ENCODE peak calls at places on chromosomes 16 and 17, in five cellular contexts. One of them, this sample, is unnamed.

GRCh38 chr16:2194166-2194834 is 2.1 kb downstream of the CASKIN1 start:
- DNase-seq in amygdala: no peak
- DNase-seq in activated T-helper 1 cell treated with anti-CD3 and anti-CD28 coated beads, Interleukin-12 subunit alpha, Interleukin-12 subunit beta, Interleukin-2, Interleukin-4 antibody, amounts not matched to agents 30 ng/mL and 10 ng/mL and 1 ng/mL, durations not matched to agents 14 hours and 24 hours and 36 hours: no peak
- DNase-seq in pancreas: no peak
- DNase-seq in retinal pigment epithelial cell: peak
- DNase-seq in this sample: no peak

GRCh38 chr17:68101992-68102758 is 66.6 kb downstream of the KPNA2 start:
- DNase-seq in amygdala: no peak
- DNase-seq in activated T-helper 1 cell treated with anti-CD3 and anti-CD28 coated beads, Interleukin-12 subunit alpha, Interleukin-12 subunit beta, Interleukin-2, Interleukin-4 antibody, amounts not matched to agents 30 ng/mL and 10 ng/mL and 1 ng/mL, durations not matched to agents 14 hours and 24 hours and 36 hours: no peak
- DNase-seq in pancreas: peak
- DNase-seq in retinal pigment epithelial cell: no peak
- DNase-seq in this sample: no peak

GRCh38 chr17:8162232-8162996 is at the start of gene VAMP2:
- DNase-seq in amygdala: peak
- DNase-seq in activated T-helper 1 cell treated with anti-CD3 and anti-CD28 coated beads, Interleukin-12 subunit alpha, Interleukin-12 subunit beta, Interleukin-2, Interleukin-4 antibody, amounts not matched to agents 30 ng/mL and 10 ng/mL and 1 ng/mL, durations not matched to agents 14 hours and 24 hours and 36 hours: peak
- DNase-seq in pancreas: peak
- DNase-seq in retinal pigment epithelial cell: no peak
- DNase-seq in this sample: no peak

GRCh38 chr16:80263848-80264694 is 276.7 kb upstream of the DYNLRB2 start:
- DNase-seq in amygdala: no peak
- DNase-seq in activated T-helper 1 cell treated with anti-CD3 and anti-CD28 coated beads, Interleukin-12 subunit alpha, Interleukin-12 subunit beta, Interleukin-2, Interleukin-4 antibody, amounts not matched to agents 30 ng/mL and 10 ng/mL and 1 ng/mL, durations not matched to agents 14 hours and 24 hours and 36 hours: no peak
- DNase-seq in pancreas: no peak
- DNase-seq in retinal pigment epithelial cell: no peak
- DNase-seq in this sample: no peak

GRCh38 chr16:89442990-89443726 is 47.2 kb downstream of the ANKRD11 start:
- DNase-seq in amygdala: no peak
- DNase-seq in activated T-helper 1 cell treated with anti-CD3 and anti-CD28 coated beads, Interleukin-12 subunit alpha, Interleukin-12 subunit beta, Interleukin-2, Interleukin-4 antibody, amounts not matched to agents 30 ng/mL and 10 ng/mL and 1 ng/mL, durations not matched to agents 14 hours and 24 hours and 36 hours: no peak
- DNase-seq in pancreas: no peak
- DNase-seq in retinal pigment epithelial cell: peak
- DNase-seq in this sample: no peak

GRCh38 chr16:22022151-22022550 is 14.2 kb downstream of the MOSMO start:
- DNase-seq in amygdala: no peak
- DNase-seq in activated T-helper 1 cell treated with anti-CD3 and anti-CD28 coated beads, Interleukin-12 subunit alpha, Interleukin-12 subunit beta, Interleukin-2, Interleukin-4 antibody, amounts not matched to agents 30 ng/mL and 10 ng/mL and 1 ng/mL, durations not matched to agents 14 hours and 24 hours and 36 hours: no peak
- DNase-seq in pancreas: no peak
- DNase-seq in retinal pigment epithelial cell: no peak
- DNase-seq in this sample: no peak

GRCh38 chr16:53378138-53378537 is 56.1 kb upstream of the RBL2 start:
- DNase-seq in amygdala: no peak
- DNase-seq in activated T-helper 1 cell treated with anti-CD3 and anti-CD28 coated beads, Interleukin-12 subunit alpha, Interleukin-12 subunit beta, Interleukin-2, Interleukin-4 antibody, amounts not matched to agents 30 ng/mL and 10 ng/mL and 1 ng/mL, durations not matched to agents 14 hours and 24 hours and 36 hours: no peak
- DNase-seq in pancreas: no peak
- DNase-seq in retinal pigment epithelial cell: no peak
- DNase-seq in this sample: no peak

GRCh38 chr17:32546031-32546444 is 59.2 kb downstream of the CDK5R1 start:
- DNase-seq in amygdala: peak
- DNase-seq in activated T-helper 1 cell treated with anti-CD3 and anti-CD28 coated beads, Interleukin-12 subunit alpha, Interleukin-12 subunit beta, Interleukin-2, Interleukin-4 antibody, amounts not matched to agents 30 ng/mL and 10 ng/mL and 1 ng/mL, durations not matched to agents 14 hours and 24 hours and 36 hours: no peak
- DNase-seq in pancreas: no peak
- DNase-seq in retinal pigment epithelial cell: no peak
- DNase-seq in this sample: no peak

GRCh38 chr16:75908718-75909117 is 182.4 kb upstream of the CPHXL start:
- DNase-seq in amygdala: no peak
- DNase-seq in activated T-helper 1 cell treated with anti-CD3 and anti-CD28 coated beads, Interleukin-12 subunit alpha, Interleukin-12 subunit beta, Interleukin-2, Interleukin-4 antibody, amounts not matched to agents 30 ng/mL and 10 ng/mL and 1 ng/mL, durations not matched to agents 14 hours and 24 hours and 36 hours: no peak
- DNase-seq in pancreas: no peak
- DNase-seq in retinal pigment epithelial cell: no peak
- DNase-seq in this sample: no peak

GRCh38 chr17:60155815-60156214 is 6.0 kb downstream of the CA4 start:
- DNase-seq in amygdala: no peak
- DNase-seq in activated T-helper 1 cell treated with anti-CD3 and anti-CD28 coated beads, Interleukin-12 subunit alpha, Interleukin-12 subunit beta, Interleukin-2, Interleukin-4 antibody, amounts not matched to agents 30 ng/mL and 10 ng/mL and 1 ng/mL, durations not matched to agents 14 hours and 24 hours and 36 hours: no peak
- DNase-seq in pancreas: no peak
- DNase-seq in retinal pigment epithelial cell: no peak
- DNase-seq in this sample: no peak

GRCh38 chr17:28622186-28622585 is 8.2 kb upstream of the RSKR start:
- DNase-seq in amygdala: no peak
- DNase-seq in activated T-helper 1 cell treated with anti-CD3 and anti-CD28 coated beads, Interleukin-12 subunit alpha, Interleukin-12 subunit beta, Interleukin-2, Interleukin-4 antibody, amounts not matched to agents 30 ng/mL and 10 ng/mL and 1 ng/mL, durations not matched to agents 14 hours and 24 hours and 36 hours: no peak
- DNase-seq in pancreas: no peak
- DNase-seq in retinal pigment epithelial cell: no peak
- DNase-seq in this sample: no peak

GRCh38 chr16:75497558-75497957 is 2.3 kb upstream of the CHST6 start:
- DNase-seq in amygdala: no peak
- DNase-seq in activated T-helper 1 cell treated with anti-CD3 and anti-CD28 coated beads, Interleukin-12 subunit alpha, Interleukin-12 subunit beta, Interleukin-2, Interleukin-4 antibody, amounts not matched to agents 30 ng/mL and 10 ng/mL and 1 ng/mL, durations not matched to agents 14 hours and 24 hours and 36 hours: no peak
- DNase-seq in pancreas: no peak
- DNase-seq in retinal pigment epithelial cell: no peak
- DNase-seq in this sample: no peak

GRCh38 chr16:84780063-84780462 is 39.7 kb upstream of the CRISPLD2 start:
- DNase-seq in amygdala: no peak
- DNase-seq in activated T-helper 1 cell treated with anti-CD3 and anti-CD28 coated beads, Interleukin-12 subunit alpha, Interleukin-12 subunit beta, Interleukin-2, Interleukin-4 antibody, amounts not matched to agents 30 ng/mL and 10 ng/mL and 1 ng/mL, durations not matched to agents 14 hours and 24 hours and 36 hours: no peak
- DNase-seq in pancreas: no peak
- DNase-seq in retinal pigment epithelial cell: no peak
- DNase-seq in this sample: no peak

GRCh38 chr16:22098538-22099255 is 6.4 kb downstream of the VWA3A start:
- DNase-seq in amygdala: no peak
- DNase-seq in activated T-helper 1 cell treated with anti-CD3 and anti-CD28 coated beads, Interleukin-12 subunit alpha, Interleukin-12 subunit beta, Interleukin-2, Interleukin-4 antibody, amounts not matched to agents 30 ng/mL and 10 ng/mL and 1 ng/mL, durations not matched to agents 14 hours and 24 hours and 36 hours: peak
- DNase-seq in pancreas: no peak
- DNase-seq in retinal pigment epithelial cell: peak
- DNase-seq in this sample: peak

This sample was measured in MV-4-11.